ENCODE peak calls at places on chromosome 13, in nine cellular contexts. U, V, H, L, B, C, Q, W and F are unnamed samples.

GRCh38 chr13:20193924-20194631 is 1.3 kb upstream of the GJB2 start:
- DNase-seq in U (no peak), L (no peak), V (no peak), H (no peak), C (no peak), W (no peak), B (no peak), Q (peak), F (no peak)

GRCh38 chr13:100808330-100808729 is 133.7 kb upstream of the TMTC4 start:
- DNase-seq in B (no peak), H (no peak), U (no peak), Q (no peak), W (no peak), V (no peak), C (no peak), L (no peak), F (no peak)

GRCh38 chr13:28355822-28356371 is 139.0 kb downstream of the FLT1 start:
- DNase-seq in V (peak), W (no peak), L (no peak), B (no peak), H (no peak), C (peak), Q (no peak), U (no peak), F (peak)

GRCh38 chr13:51520524-51520923 is 63.7 kb upstream of the WDFY2 start:
- DNase-seq in W (no peak), U (no peak), L (peak), B (no peak), H (no peak), Q (no peak), C (peak), V (peak), F (peak)

GRCh38 chr13:24264976-24265375 is 44.4 kb upstream of the C1QTNF9 start:
- DNase-seq in L (no peak), U (peak), V (no peak), C (no peak), Q (peak), W (peak), H (no peak), B (no peak), F (no peak)

GRCh38 chr13:106318941-106319411 is 216.5 kb downstream of the EFNB2 start:
- DNase-seq in V (peak), H (no peak), L (no peak), C (peak), Q (no peak), U (no peak), W (peak), B (no peak), F (peak)

GRCh38 chr13:98751397-98752110 is 918 bp downstream of the SLC15A1 start:
- DNase-seq in U (peak), H (peak), V (peak), B (no peak), Q (no peak), W (no peak), L (peak), C (no peak), F (peak)

GRCh38 chr13:46799139-46799538 is 2.2 kb upstream of the ESD start:
- DNase-seq in L (no peak), H (no peak), V (no peak), B (no peak), Q (no peak), U (no peak), W (no peak), C (no peak), F (no peak)

GRCh38 chr13:40706439-40706838 is 40.0 kb upstream of the FOXO1 start:
- DNase-seq in Q (no peak), L (no peak), C (no peak), W (no peak), V (no peak), B (no peak), H (no peak), U (no peak), F (peak)

GRCh38 chr13:101529419-101529818 is 76.9 kb downstream of the ITGBL1 start:
- DNase-seq in H (no peak), C (peak), U (no peak), L (no peak), V (peak), B (no peak), W (no peak), Q (no peak), F (peak)

GRCh38 chr13:45393941-45394570 is 24.1 kb downstream of the SLC25A30 start:
- DNase-seq in H (peak), U (peak), C (no peak), B (peak), W (peak), Q (peak), V (peak), L (peak), F (peak)

GRCh38 chr13:66414196-66414800 is 815.8 kb downstream of the PCDH9 start:
- DNase-seq in W (no peak), Q (no peak), C (no peak), U (no peak), B (no peak), L (no peak), V (peak), H (no peak), F (no peak)

GRCh38 chr13:33204130-33204927 is 81.2 kb downstream of the STARD13 start:
- DNase-seq in H (no peak), U (peak), B (peak), V (peak), W (no peak), C (peak), L (peak), Q (no peak), F (peak)

GRCh38 chr13:66887088-66887487 is 343.0 kb downstream of the PCDH9 start:
- DNase-seq in H (no peak), B (no peak), Q (no peak), V (peak), U (no peak), L (no peak), W (no peak), C (no peak), F (peak)

GRCh38 chr13:93882086-93882651 is 597.3 kb downstream of the DCT start:
- DNase-seq in W (no peak), B (no peak), H (no peak), C (no peak), L (no peak), Q (no peak), U (no peak), V (no peak), F (peak)

GRCh38 chr13:43878897-43879322 is 630 bp downstream of the CCDC122 start:
- DNase-seq in L (peak), C (peak), H (peak), B (peak), W (peak), Q (peak), V (peak), U (peak), F (peak)

GRCh38 chr13:20391597-20392452 is 133.8 kb downstream of the CRYL1 start:
- DNase-seq in W (no peak), V (no peak), C (no peak), H (no peak), L (no peak), Q (peak), B (no peak), U (no peak), F (no peak)

GRCh38 chr13:49995535-49996165 is 1.2 kb upstream of the TRIM13 start:
- DNase-seq in W (peak), C (peak), H (no peak), L (no peak), U (no peak), Q (no peak), V (peak), B (no peak), F (peak)

DNA sequence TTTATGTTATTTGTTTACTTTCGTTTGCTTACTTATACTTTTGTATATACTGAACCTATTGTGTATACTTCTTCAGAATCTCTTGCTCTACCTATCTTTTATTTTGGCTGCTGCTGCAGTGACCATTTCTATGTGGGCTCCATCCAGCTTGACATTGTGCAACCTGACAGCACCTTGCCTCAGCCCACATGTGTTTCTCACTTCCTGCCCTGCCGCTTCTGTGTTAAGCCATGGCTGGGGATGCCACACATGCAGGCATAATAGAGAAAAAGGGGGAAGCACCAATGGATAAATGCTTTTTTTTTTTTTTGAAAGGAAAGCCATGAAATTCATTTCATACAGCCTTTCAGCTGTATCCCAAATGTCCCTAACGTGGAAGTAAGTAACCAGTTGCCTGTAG is 147.6 kb downstream of the RBM26 start:
- DNase-seq in H (no peak), Q (no peak), V (no peak), C (no peak), L (no peak), W (no peak), U (no peak), B (no peak), F (no peak)
- H3K4me3 ChIP-seq in H (no peak), Q (no peak), V (no peak), C (no peak), L (no peak), W (no peak), U (no peak), B (no peak), F (no peak)

DNA sequence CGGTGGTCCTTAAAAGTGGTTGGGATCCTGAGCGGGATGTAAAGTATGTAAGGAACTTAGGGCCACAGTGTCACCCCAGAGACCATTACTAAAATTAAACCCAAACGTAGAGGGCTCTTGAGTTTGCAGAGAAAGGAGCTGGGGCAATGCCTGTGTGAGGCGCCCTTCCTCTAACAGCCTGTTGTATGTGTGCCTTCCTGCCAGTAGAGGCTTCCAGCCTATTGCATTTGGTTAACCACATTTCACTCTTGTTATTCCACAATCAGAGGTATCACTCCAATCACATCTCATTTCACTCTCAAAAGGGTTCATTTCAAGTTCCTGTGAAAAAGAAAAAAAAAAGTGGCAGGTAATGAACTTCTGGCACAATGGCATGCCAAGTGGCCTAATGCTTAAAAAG is 29.4 kb downstream of the DIAPH3 start:
- DNase-seq in B (no peak), C (no peak), L (no peak), Q (no peak), U (no peak), W (no peak), V (no peak), H (peak), F (no peak)
- TF ChIP-seq CTCF in B (no peak), C (peak), L (no peak), Q (no peak), U (no peak), W (no peak), V (peak), H (peak), F (peak)

GRCh38 chr13:111210945-111211469 is 95.9 kb downstream of the ARHGEF7 start:
- DNase-seq in L (no peak), U (no peak), B (no peak), W (no peak), Q (peak), C (no peak), H (no peak), V (peak), F (no peak)
- H3K4me3 ChIP-seq in L (no peak), U (no peak), B (no peak), W (no peak), Q (peak), C (peak), H (no peak), V (no peak), F (peak)

DNA sequence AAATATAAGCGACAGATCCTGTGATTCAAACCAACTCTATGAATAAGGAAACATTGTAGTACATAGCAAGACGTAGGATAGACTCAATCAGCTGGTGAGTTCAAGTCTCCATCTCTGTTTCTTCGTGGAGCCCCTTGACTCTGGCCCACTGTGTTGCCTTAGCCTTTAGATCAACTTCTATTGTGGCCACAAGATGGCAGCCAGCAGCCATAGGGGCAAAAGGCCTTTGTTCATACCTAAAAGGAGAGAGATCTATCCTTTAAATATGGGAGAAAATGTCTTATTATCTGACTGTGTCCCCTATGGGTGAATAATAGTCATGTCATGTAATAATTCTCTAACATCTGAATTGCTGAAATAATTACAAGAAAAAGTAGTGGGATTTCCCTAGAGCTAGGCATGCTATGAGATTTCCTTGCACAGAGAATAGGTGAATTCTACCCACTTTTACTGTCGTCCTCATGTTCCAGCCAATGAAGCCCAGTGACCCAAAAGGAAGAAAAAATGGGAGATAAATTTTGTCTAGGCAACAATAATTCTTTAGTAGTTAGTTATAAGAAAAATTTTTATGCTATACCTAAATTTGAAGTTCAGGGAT is 129.4 kb downstream of the PCDH20 start:
- DNase-seq in L (no peak), C (no peak), B (no peak), H (peak), W (no peak), V (no peak), U (no peak), Q (no peak), F (no peak)
- TF ChIP-seq CTCF in L (no peak), C (no peak), B (no peak), H (no peak), W (no peak), V (peak), U (no peak), Q (no peak), F (no peak)

GRCh38 chr13:75675421-75675820 is 39.3 kb downstream of the LMO7 start:
- DNase-seq in B (no peak), H (no peak), Q (no peak), W (no peak), V (no peak), C (no peak), U (no peak), L (no peak), F (no peak)
- H3K4me3 ChIP-seq in B (no peak), H (no peak), Q (peak), W (no peak), V (no peak), C (no peak), U (no peak), L (no peak), F (peak)